ENCODE peak calls at places on chromosomes 11 and 22, in seven cellular contexts. One of them, this sample, is unnamed. For H3K4me1, the result is how much of the 10 kb centered on the place peaks cover.

GRCh38 chr11:129723964-129724291 is 91.7 kb upstream of the TMEM45B start:
- DNase-seq in HepG2: no peak
- DNase-seq in SK-N-SH: no peak
- DNase-seq in HCT116: no peak
- DNase-seq in H1: no peak
- DNase-seq in endothelial cell of umbilical vein: no peak
- DNase-seq in K562: no peak
- DNase-seq in this sample: no peak

GRCh38 chr11:68527585-68527984 is 67.0 kb downstream of the PPP6R3 start:
- DNase-seq in K562: no peak
- DNase-seq in SK-N-SH: no peak
- DNase-seq in HCT116: no peak
- DNase-seq in HepG2: no peak
- DNase-seq in H1: no peak
- DNase-seq in endothelial cell of umbilical vein: no peak
- DNase-seq in this sample: no peak

GRCh38 chr11:8335186-8335585 is 71.5 kb upstream of the LMO1 start:
- DNase-seq in H1: no peak
- DNase-seq in K562: peak
- DNase-seq in HCT116: no peak
- DNase-seq in endothelial cell of umbilical vein: no peak
- DNase-seq in HepG2: no peak
- DNase-seq in SK-N-SH: no peak
- DNase-seq in this sample: no peak

GRCh38 chr22:30250713-30251267 is 4.2 kb upstream of the LIF start:
- DNase-seq in K562: no peak
- DNase-seq in SK-N-SH: peak
- DNase-seq in H1: no peak
- DNase-seq in HepG2: no peak
- DNase-seq in HCT116: no peak
- DNase-seq in endothelial cell of umbilical vein: no peak
- DNase-seq in this sample: no peak

GRCh38 chr22:39469326-39469680 is 12.5 kb downstream of the MGAT3 start:
- DNase-seq in H1: no peak
- DNase-seq in SK-N-SH: no peak
- DNase-seq in K562: no peak
- DNase-seq in HCT116: no peak
- DNase-seq in endothelial cell of umbilical vein: no peak
- DNase-seq in HepG2: no peak
- DNase-seq in this sample: no peak

GRCh38 chr11:128135451-128135850 is 451.9 kb downstream of the ETS1 start:
- DNase-seq in K562: no peak
- DNase-seq in HepG2: no peak
- DNase-seq in SK-N-SH: no peak
- DNase-seq in HCT116: no peak
- DNase-seq in H1: no peak
- DNase-seq in endothelial cell of umbilical vein: no peak
- DNase-seq in this sample: no peak

GRCh38 chr11:1111545-1112212 is 37.0 kb downstream of the MUC2 start:
- DNase-seq in SK-N-SH: no peak
- DNase-seq in K562: no peak
- DNase-seq in HepG2: no peak
- DNase-seq in HCT116: no peak
- DNase-seq in H1: no peak
- DNase-seq in endothelial cell of umbilical vein: no peak
- DNase-seq in this sample: no peak

GRCh38 chr11:20671856-20672546 is 2.6 kb downstream of the NELL1 start:
- DNase-seq in HCT116: peak
- DNase-seq in SK-N-SH: peak
- DNase-seq in endothelial cell of umbilical vein: no peak
- DNase-seq in K562: peak
- DNase-seq in HepG2: peak
- DNase-seq in H1: no peak
- DNase-seq in this sample: no peak

GRCh38 chr11:64935634-64936081 is at the start of gene GPHA2:
- DNase-seq in SK-N-SH: no peak
- DNase-seq in endothelial cell of umbilical vein: no peak
- DNase-seq in HepG2: peak
- DNase-seq in H1: peak
- DNase-seq in HCT116: no peak
- DNase-seq in K562: peak
- DNase-seq in this sample: no peak

GRCh38 chr11:35875063-35875462 is 68.8 kb upstream of the LDLRAD3 start:
- DNase-seq in K562: no peak
- DNase-seq in H1: peak
- DNase-seq in endothelial cell of umbilical vein: no peak
- DNase-seq in HCT116: no peak
- DNase-seq in HepG2: no peak
- DNase-seq in SK-N-SH: no peak
- DNase-seq in this sample: no peak

GRCh38 chr11:115672999-115673411 is 168.8 kb upstream of the CADM1 start:
- DNase-seq in K562: no peak
- DNase-seq in H1: no peak
- DNase-seq in endothelial cell of umbilical vein: no peak
- DNase-seq in SK-N-SH: no peak
- DNase-seq in HepG2: no peak
- DNase-seq in HCT116: no peak
- DNase-seq in this sample: no peak

GRCh38 chr11:125110996-125111340 is 458 bp downstream of the TMEM218 start:
- DNase-seq in HCT116: no peak
- DNase-seq in H1: no peak
- DNase-seq in SK-N-SH: peak
- DNase-seq in HepG2: peak
- DNase-seq in K562: peak
- DNase-seq in endothelial cell of umbilical vein: no peak
- DNase-seq in this sample: no peak

GRCh38 chr11:1297011-1297575 is 12.3 kb downstream of the TOLLIP start:
- DNase-seq in K562: no peak
- DNase-seq in HCT116: no peak
- DNase-seq in SK-N-SH: no peak
- DNase-seq in HepG2: no peak
- DNase-seq in endothelial cell of umbilical vein: no peak
- DNase-seq in H1: no peak
- DNase-seq in this sample: no peak

GRCh38 chr11:76742912-76743311 is 40.2 kb upstream of the TSKU start:
- DNase-seq in SK-N-SH: no peak
- DNase-seq in endothelial cell of umbilical vein: no peak
- DNase-seq in K562: no peak
- DNase-seq in HCT116: no peak
- DNase-seq in HepG2: no peak
- DNase-seq in H1: no peak
- DNase-seq in this sample: no peak

GRCh38 chr11:132803436-132803835 is 728.9 kb downstream of the OPCML start:
- DNase-seq in SK-N-SH: no peak
- DNase-seq in H1: no peak
- DNase-seq in K562: no peak
- DNase-seq in HepG2: no peak
- DNase-seq in HCT116: no peak
- DNase-seq in endothelial cell of umbilical vein: no peak
- DNase-seq in this sample: no peak

GRCh38 chr11:12592283-12592682 is 81.9 kb upstream of the TEAD1 start:
- DNase-seq in H1: no peak
- DNase-seq in SK-N-SH: no peak
- DNase-seq in endothelial cell of umbilical vein: no peak
- DNase-seq in K562: no peak
- DNase-seq in HepG2: no peak
- DNase-seq in HCT116: no peak
- DNase-seq in this sample: no peak

GRCh38 chr11:104529213-104529612 is 365.3 kb upstream of the PDGFD start:
- DNase-seq in H1: no peak
- DNase-seq in HepG2: no peak
- DNase-seq in endothelial cell of umbilical vein: no peak
- DNase-seq in HCT116: no peak
- DNase-seq in SK-N-SH: no peak
- DNase-seq in K562: no peak
- DNase-seq in this sample: no peak

GRCh38 chr22:28329582-28330073 is 350.0 kb downstream of the TTC28 start:
- DNase-seq in endothelial cell of umbilical vein: peak
- DNase-seq in HCT116: no peak
- DNase-seq in H1: no peak
- DNase-seq in K562: no peak
- DNase-seq in SK-N-SH: no peak
- DNase-seq in HepG2: no peak
- DNase-seq in this sample: no peak

GRCh38 chr22:17201285-17201945 is 17.8 kb downstream of the ADA2 start:
- DNase-seq in SK-N-SH: no peak
- DNase-seq in K562: peak
- DNase-seq in HCT116: no peak
- DNase-seq in H1: no peak
- DNase-seq in endothelial cell of umbilical vein: peak
- DNase-seq in HepG2: peak
- DNase-seq in this sample: no peak

GRCh38 chr22:17198188-17199130 is 20.8 kb downstream of the ADA2 start:
- DNase-seq in HepG2: no peak
- DNase-seq in HCT116: no peak
- DNase-seq in SK-N-SH: no peak
- DNase-seq in endothelial cell of umbilical vein: no peak
- DNase-seq in K562: peak
- DNase-seq in H1: peak
- DNase-seq in this sample: no peak

GRCh38 chr22:17194213-17194612 is 25.0 kb downstream of the ADA2 start:
- DNase-seq in H1: no peak
- DNase-seq in SK-N-SH: no peak
- DNase-seq in HCT116: no peak
- DNase-seq in K562: peak
- DNase-seq in HepG2: no peak
- DNase-seq in endothelial cell of umbilical vein: no peak
- DNase-seq in this sample: no peak

DNA sequence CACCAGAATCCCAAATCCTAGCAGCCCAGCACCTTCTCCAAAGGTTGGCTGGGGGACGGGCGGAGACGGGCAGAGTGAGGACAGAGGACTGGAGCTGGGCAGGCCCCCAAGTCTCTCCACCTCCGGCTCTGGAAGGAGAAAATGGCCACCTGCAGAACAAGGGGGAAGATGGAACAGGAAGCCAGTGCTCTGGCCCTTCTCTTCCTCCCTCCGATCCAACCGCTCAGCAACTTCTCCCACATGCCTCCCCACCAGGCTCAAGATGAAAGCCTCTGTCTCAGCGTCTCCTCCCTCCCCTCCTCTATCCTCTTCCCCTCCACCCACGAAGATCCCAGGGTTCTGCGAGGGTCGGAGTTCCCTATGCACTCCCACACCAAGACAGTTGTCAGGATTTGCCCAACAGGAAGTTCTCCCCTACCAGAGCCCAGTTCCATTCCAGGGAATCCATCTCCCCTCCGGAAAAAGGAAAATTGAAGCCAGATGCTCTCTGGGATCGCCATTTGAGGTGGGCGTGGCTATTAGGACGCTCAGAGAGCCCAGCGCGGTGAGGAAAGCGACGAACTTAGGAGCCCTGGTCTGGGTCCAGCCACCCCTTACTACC is 20.0 kb downstream of the ADA2 start:
- DNase-seq in HCT116: no peak
- DNase-seq in SK-N-SH: peak
- DNase-seq in K562: peak
- DNase-seq in HepG2: no peak
- DNase-seq in H1: peak
- DNase-seq in endothelial cell of umbilical vein: no peak
- DNase-seq in this sample: no peak
- H2AFZ ChIP-seq in HCT116: no peak
- H2AFZ ChIP-seq in SK-N-SH: no peak
- H2AFZ ChIP-seq in K562: no peak
- H2AFZ ChIP-seq in HepG2: no peak
- H2AFZ ChIP-seq in H1: no peak
- H2AFZ ChIP-seq in endothelial cell of umbilical vein: peak
- H2AFZ ChIP-seq in this sample: no peak

DNA sequence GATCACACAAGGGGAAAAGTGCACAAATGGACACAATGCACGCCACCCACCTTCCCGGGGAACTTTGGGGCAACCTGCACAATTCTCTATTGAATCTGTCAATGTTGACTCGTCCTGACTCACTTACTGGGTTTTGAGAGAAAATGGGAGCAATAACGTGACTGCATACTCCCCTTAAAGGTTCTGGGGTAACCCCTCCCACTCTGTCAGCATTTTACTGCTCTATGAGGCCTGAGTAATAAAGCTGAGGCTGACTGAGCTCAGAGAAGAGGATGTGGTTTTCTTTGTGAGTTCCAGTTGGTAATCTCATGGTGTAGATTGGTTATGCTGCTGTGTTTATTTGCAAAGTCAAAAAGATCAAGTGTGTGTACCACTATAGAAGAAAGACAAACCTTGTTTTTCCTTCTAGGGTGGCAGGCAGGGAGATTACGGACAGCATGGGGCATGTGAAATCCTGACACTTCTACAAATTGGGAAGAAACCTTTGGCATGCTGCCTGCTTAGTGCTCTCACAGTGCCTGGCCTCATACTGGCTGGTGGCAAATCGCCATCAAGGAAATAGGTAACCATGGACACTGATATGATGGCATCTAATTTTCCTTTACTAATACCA is 16.1 kb upstream of the APOA1 start:
- DNase-seq in H1: no peak
- DNase-seq in K562: no peak
- DNase-seq in endothelial cell of umbilical vein: peak
- DNase-seq in HepG2: no peak
- DNase-seq in HCT116: peak
- DNase-seq in SK-N-SH: no peak
- DNase-seq in this sample: peak
- H3K4me1 ChIP-seq in H1: under half
- H3K4me1 ChIP-seq in K562: under half
- H3K4me1 ChIP-seq in endothelial cell of umbilical vein: under half
- H3K4me1 ChIP-seq in HepG2: under half
- H3K4me1 ChIP-seq in HCT116: under half
- H3K4me1 ChIP-seq in SK-N-SH: under half
- H3K4me1 ChIP-seq in this sample: under half

DNA sequence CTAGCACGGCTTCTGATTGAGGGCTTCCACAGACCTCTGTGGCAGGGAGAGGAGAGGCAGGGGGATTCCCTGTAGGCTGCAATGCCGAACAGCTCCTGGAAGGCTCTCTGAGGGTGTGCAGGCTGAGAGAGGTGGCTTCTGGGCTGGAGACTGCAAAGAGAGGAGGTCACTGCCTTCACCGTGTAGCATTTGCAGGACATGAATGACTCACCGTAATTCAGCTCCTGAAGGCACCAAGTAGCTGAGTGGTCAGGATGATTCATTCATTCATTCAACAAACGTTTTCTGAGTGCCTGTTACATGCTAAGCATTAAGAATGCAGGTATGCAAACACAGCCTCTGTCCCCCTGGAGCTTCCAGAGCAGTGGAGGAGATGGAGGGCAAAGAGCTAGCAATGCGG is 18.0 kb upstream of the EIF3D start:
- DNase-seq in H1: no peak
- DNase-seq in K562: no peak
- DNase-seq in SK-N-SH: no peak
- DNase-seq in HepG2: peak
- DNase-seq in endothelial cell of umbilical vein: peak
- DNase-seq in HCT116: peak
- DNase-seq in this sample: no peak
- TF ChIP-seq MAX in H1: no peak
- TF ChIP-seq MAX in K562: no peak
- TF ChIP-seq MAX in SK-N-SH: no peak
- TF ChIP-seq MAX in HepG2: no peak
- TF ChIP-seq MAX in endothelial cell of umbilical vein: no peak
- TF ChIP-seq MAX in HCT116: no peak
- TF ChIP-seq MAX in this sample: no peak

DNA sequence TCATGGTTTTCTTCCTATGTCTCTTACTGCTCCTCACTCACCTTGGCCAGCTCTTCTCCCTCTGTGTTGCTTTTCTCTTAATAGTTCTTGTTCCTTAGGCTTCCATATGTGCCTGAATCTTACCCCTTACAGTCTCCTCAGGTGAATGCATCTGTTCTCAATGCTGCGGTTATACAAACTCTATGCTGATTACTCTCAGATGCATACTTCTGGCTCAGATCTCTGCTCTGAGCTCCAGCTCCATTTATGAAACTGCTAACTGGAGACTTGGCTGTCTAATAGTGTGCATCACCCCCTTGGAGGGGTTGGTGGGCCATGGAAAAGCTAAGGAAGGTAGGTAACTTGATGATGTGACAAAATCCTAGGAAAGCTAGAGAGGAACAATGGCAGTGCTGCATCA is 422.5 kb downstream of the TMEM135 start:
- DNase-seq in HepG2: no peak
- DNase-seq in SK-N-SH: no peak
- DNase-seq in K562: no peak
- DNase-seq in HCT116: no peak
- DNase-seq in endothelial cell of umbilical vein: no peak
- DNase-seq in H1: no peak
- DNase-seq in this sample: no peak
- H2AFZ ChIP-seq in HepG2: no peak
- H2AFZ ChIP-seq in SK-N-SH: no peak
- H2AFZ ChIP-seq in K562: no peak
- H2AFZ ChIP-seq in HCT116: no peak
- H2AFZ ChIP-seq in endothelial cell of umbilical vein: no peak
- H2AFZ ChIP-seq in H1: no peak
- H2AFZ ChIP-seq in this sample: no peak